ENCODE peak calls at places on chromosome 3, in six cellular contexts. One of them, this sample, is unnamed.

GRCh38 chr3:124429129-124429815 is 301.0 kb upstream of the UMPS start:
- DNase-seq in psoas muscle: no peak
- DNase-seq in thyroid gland: no peak
- DNase-seq in fibroblast of lung: peak; percentile 69
- DNase-seq in endodermal cell: no peak
- DNase-seq in stomach: no peak
- DNase-seq in this sample: no peak

GRCh38 chr3:170471149-170471548 is 52.5 kb downstream of the CLDN11 start:
- DNase-seq in psoas muscle: no peak
- DNase-seq in thyroid gland: no peak
- DNase-seq in fibroblast of lung: peak; percentile 34
- DNase-seq in endodermal cell: no peak
- DNase-seq in stomach: no peak
- DNase-seq in this sample: no peak

GRCh38 chr3:17742837-17743659 is 617 bp upstream of the TBC1D5 start:
- DNase-seq in psoas muscle: no peak
- DNase-seq in thyroid gland: no peak
- DNase-seq in fibroblast of lung: no peak
- DNase-seq in endodermal cell: no peak
- DNase-seq in stomach: peak; percentile 97
- DNase-seq in this sample: no peak

GRCh38 chr3:145125307-145125706 is 1035.7 kb downstream of the PLOD2 start:
- DNase-seq in psoas muscle: no peak
- DNase-seq in thyroid gland: no peak
- DNase-seq in fibroblast of lung: peak; percentile 56
- DNase-seq in endodermal cell: no peak
- DNase-seq in stomach: no peak
- DNase-seq in this sample: no peak

GRCh38 chr3:39226106-39226741 is 33.8 kb upstream of the XIRP1 start:
- DNase-seq in psoas muscle: no peak
- DNase-seq in thyroid gland: no peak
- DNase-seq in fibroblast of lung: no peak
- DNase-seq in endodermal cell: no peak
- DNase-seq in stomach: no peak
- DNase-seq in this sample: no peak

GRCh38 chr3:129162729-129163579 is 2.1 kb upstream of the ISY1 start:
- DNase-seq in psoas muscle: no peak
- DNase-seq in thyroid gland: no peak
- DNase-seq in fibroblast of lung: no peak
- DNase-seq in endodermal cell: peak; percentile 58
- DNase-seq in stomach: no peak
- DNase-seq in this sample: no peak

GRCh38 chr3:73480187-73480672 is 144.5 kb downstream of the PDZRN3 start:
- DNase-seq in psoas muscle: no peak
- DNase-seq in thyroid gland: peak; percentile 76
- DNase-seq in fibroblast of lung: no peak
- DNase-seq in endodermal cell: no peak
- DNase-seq in stomach: no peak
- DNase-seq in this sample: no peak

GRCh38 chr3:24493951-24494615 is 567 bp downstream of the THRB start:
- DNase-seq in psoas muscle: peak; percentile 86
- DNase-seq in thyroid gland: peak; percentile 69
- DNase-seq in fibroblast of lung: peak; percentile 10
- DNase-seq in endodermal cell: peak; percentile 80
- DNase-seq in stomach: peak; percentile 80
- DNase-seq in this sample: peak; percentile 87

GRCh38 chr3:136428167-136428566 is 178.0 kb downstream of the PCCB start:
- DNase-seq in psoas muscle: no peak
- DNase-seq in thyroid gland: no peak
- DNase-seq in fibroblast of lung: peak; percentile 4
- DNase-seq in endodermal cell: peak; percentile 52
- DNase-seq in stomach: no peak
- DNase-seq in this sample: no peak

GRCh38 chr3:50256978-50257890 is 11.7 kb upstream of the SEMA3B start:
- DNase-seq in psoas muscle: no peak
- DNase-seq in thyroid gland: no peak
- DNase-seq in fibroblast of lung: peak; percentile 30
- DNase-seq in endodermal cell: peak; percentile 92
- DNase-seq in stomach: peak; percentile 66
- DNase-seq in this sample: peak; percentile 77

GRCh38 chr3:13659221-13659969 is 110.5 kb downstream of the FBLN2 start:
- DNase-seq in psoas muscle: no peak
- DNase-seq in thyroid gland: no peak
- DNase-seq in fibroblast of lung: no peak
- DNase-seq in endodermal cell: no peak
- DNase-seq in stomach: no peak
- DNase-seq in this sample: no peak

GRCh38 chr3:36597422-36597821 is 166.9 kb downstream of the DCLK3 start:
- DNase-seq in psoas muscle: no peak
- DNase-seq in thyroid gland: no peak
- DNase-seq in fibroblast of lung: peak; percentile 43
- DNase-seq in endodermal cell: no peak
- DNase-seq in stomach: no peak
- DNase-seq in this sample: no peak

GRCh38 chr3:82165266-82165665 is 403.8 kb upstream of the GBE1 start:
- DNase-seq in psoas muscle: no peak
- DNase-seq in thyroid gland: no peak
- DNase-seq in fibroblast of lung: no peak
- DNase-seq in endodermal cell: no peak
- DNase-seq in stomach: no peak
- DNase-seq in this sample: no peak

GRCh38 chr3:115245437-115245836 is 98.3 kb upstream of the ZBTB20 start:
- DNase-seq in psoas muscle: peak; percentile 21
- DNase-seq in thyroid gland: no peak
- DNase-seq in fibroblast of lung: peak; percentile 98
- DNase-seq in endodermal cell: no peak
- DNase-seq in stomach: no peak
- DNase-seq in this sample: no peak

GRCh38 chr3:141151439-141151838 is 80.2 kb upstream of the PXYLP1 start:
- DNase-seq in psoas muscle: peak; percentile 29
- DNase-seq in thyroid gland: no peak
- DNase-seq in fibroblast of lung: peak; percentile 38
- DNase-seq in endodermal cell: no peak
- DNase-seq in stomach: no peak
- DNase-seq in this sample: no peak

GRCh38 chr3:105526349-105527111 is 159.8 kb downstream of the ALCAM start:
- DNase-seq in psoas muscle: no peak
- DNase-seq in thyroid gland: no peak
- DNase-seq in fibroblast of lung: peak; percentile 73
- DNase-seq in endodermal cell: no peak
- DNase-seq in stomach: no peak
- DNase-seq in this sample: no peak

GRCh38 chr3:184602406-184603155 is 41.0 kb downstream of the EPHB3 start:
- DNase-seq in psoas muscle: no peak
- DNase-seq in thyroid gland: no peak
- DNase-seq in fibroblast of lung: no peak
- DNase-seq in endodermal cell: peak; percentile 74
- DNase-seq in stomach: no peak
- DNase-seq in this sample: no peak
- H3K27me3 ChIP-seq in psoas muscle: peaks cover 42% of the 10 kb centered on the region
- H3K27me3 ChIP-seq in thyroid gland: peaks cover 6% of the 10 kb centered on the region
- H3K27me3 ChIP-seq in fibroblast of lung: peaks cover 43% of the 10 kb centered on the region
- H3K27me3 ChIP-seq in endodermal cell: peaks cover 22% of the 10 kb centered on the region
- H3K27me3 ChIP-seq in stomach: no peaks in the 10 kb centered on the region
- H3K27me3 ChIP-seq in this sample: no peaks in the 10 kb centered on the region

DNA sequence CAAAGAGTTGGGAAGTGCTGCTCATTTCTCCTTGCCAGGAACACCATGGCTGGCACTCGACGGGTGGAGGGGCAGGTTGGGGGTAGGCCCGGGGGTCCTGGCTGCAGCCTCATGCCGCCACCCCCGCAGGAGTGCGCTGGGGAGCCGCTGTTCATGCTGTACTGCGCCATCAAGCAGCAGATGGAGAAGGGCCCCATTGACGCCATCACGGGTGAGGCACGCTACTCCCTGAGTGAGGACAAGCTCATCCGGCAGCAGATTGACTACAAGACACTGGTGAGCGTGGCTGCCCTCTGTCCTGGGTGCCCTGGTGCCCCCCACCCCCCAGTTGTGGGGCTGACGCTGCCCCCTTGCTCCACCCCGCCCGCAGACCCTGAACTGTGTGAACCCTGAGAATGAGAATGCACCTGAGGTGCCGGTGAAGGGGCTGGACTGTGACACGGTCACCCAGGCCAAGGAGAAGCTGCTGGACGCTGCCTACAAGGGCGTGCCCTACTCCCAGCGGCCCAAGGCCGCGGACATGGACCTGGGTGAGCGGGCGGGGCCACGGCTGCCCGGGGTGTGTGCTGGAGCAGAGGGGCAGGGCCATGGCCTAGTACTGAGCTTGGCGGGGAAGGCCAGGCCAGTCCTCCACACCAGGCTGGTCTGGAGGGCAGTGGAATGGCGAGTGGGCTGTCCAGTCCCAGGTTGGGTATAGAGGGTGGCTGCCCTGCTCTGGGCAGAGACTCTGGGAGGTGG is 45.1 kb downstream of the PLXNA1 start:
- DNase-seq in psoas muscle: no peak
- DNase-seq in thyroid gland: no peak
- DNase-seq in fibroblast of lung: no peak
- DNase-seq in endodermal cell: no peak
- DNase-seq in stomach: peak; percentile 56
- DNase-seq in this sample: no peak
- H3K4me3 ChIP-seq in psoas muscle: no peak overlapping the region
- H3K4me3 ChIP-seq in thyroid gland: no peak overlapping the region
- H3K4me3 ChIP-seq in fibroblast of lung: no peak overlapping the region
- H3K4me3 ChIP-seq in endodermal cell: no peak overlapping the region
- H3K4me3 ChIP-seq in stomach: no peak overlapping the region
- H3K4me3 ChIP-seq in this sample: no peak overlapping the region

GRCh38 chr3:112773-113172 is 83.8 kb upstream of the CHL1 start:
- DNase-seq in psoas muscle: no peak
- DNase-seq in thyroid gland: no peak
- DNase-seq in fibroblast of lung: no peak
- DNase-seq in endodermal cell: no peak
- DNase-seq in stomach: no peak
- DNase-seq in this sample: no peak
- H3K9me3 ChIP-seq in psoas muscle: no peaks in the 10 kb centered on the region
- H3K9me3 ChIP-seq in thyroid gland: no peaks in the 10 kb centered on the region
- H3K9me3 ChIP-seq in fibroblast of lung: no peaks in the 10 kb centered on the region
- H3K9me3 ChIP-seq in endodermal cell: peaks cover 75% of the 10 kb centered on the region
- H3K9me3 ChIP-seq in stomach: no peaks in the 10 kb centered on the region
- H3K9me3 ChIP-seq in this sample: no peaks in the 10 kb centered on the region

DNA sequence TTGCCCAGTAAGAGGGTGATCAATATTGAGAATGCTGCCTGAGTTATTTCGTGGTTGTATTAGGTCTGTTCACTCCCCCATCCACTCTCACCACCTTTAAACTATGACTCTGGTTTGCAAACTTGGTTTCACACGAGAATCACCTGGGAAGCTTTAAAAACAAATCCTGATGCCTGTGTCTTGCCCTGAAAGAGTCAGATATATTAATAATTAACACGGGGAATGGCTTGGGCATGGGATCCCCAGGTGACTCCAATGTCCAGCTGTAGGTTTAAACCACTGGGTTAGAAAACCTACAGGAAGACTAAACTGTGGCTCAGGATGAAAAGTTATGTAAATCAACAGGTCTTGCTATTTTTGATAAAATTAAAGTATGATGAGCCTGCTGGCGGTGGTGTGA is 118.9 kb upstream of the ADAMTS9 start:
- DNase-seq in psoas muscle: no peak
- DNase-seq in thyroid gland: no peak
- DNase-seq in fibroblast of lung: no peak
- DNase-seq in endodermal cell: no peak
- DNase-seq in stomach: no peak
- DNase-seq in this sample: no peak
- H3K27me3 ChIP-seq in psoas muscle: no peaks in the 10 kb centered on the region
- H3K27me3 ChIP-seq in thyroid gland: no peaks in the 10 kb centered on the region
- H3K27me3 ChIP-seq in fibroblast of lung: no peaks in the 10 kb centered on the region
- H3K27me3 ChIP-seq in endodermal cell: no peaks in the 10 kb centered on the region
- H3K27me3 ChIP-seq in stomach: no peaks in the 10 kb centered on the region
- H3K27me3 ChIP-seq in this sample: no peaks in the 10 kb centered on the region

DNA sequence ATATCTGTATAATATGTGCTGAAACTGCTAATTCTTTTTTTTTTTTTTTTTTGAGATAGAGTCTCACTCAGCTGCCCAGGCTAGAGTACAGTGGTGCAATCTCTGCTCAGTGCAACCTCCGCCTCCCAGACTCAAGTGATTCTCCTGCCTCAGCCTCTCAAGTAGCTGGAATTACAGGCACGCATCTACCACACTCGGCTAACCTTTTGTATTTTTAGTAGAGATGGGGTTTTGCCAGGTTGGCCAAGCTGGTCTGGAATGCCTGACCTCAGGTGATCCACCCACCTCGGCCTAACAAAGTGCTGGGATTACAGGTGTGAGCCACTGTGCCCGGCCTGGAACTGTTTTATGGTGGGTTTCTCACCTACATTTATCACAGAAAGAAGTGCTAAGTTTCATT is 307.8 kb upstream of the STT3B start:
- DNase-seq in psoas muscle: no peak
- DNase-seq in thyroid gland: peak; percentile 65
- DNase-seq in fibroblast of lung: no peak
- DNase-seq in endodermal cell: no peak
- DNase-seq in stomach: no peak
- DNase-seq in this sample: no peak
- H3K4me3 ChIP-seq in psoas muscle: no peak overlapping the region
- H3K4me3 ChIP-seq in thyroid gland: no peak overlapping the region
- H3K4me3 ChIP-seq in fibroblast of lung: no peak overlapping the region
- H3K4me3 ChIP-seq in endodermal cell: no peak overlapping the region
- H3K4me3 ChIP-seq in stomach: no peak overlapping the region
- H3K4me3 ChIP-seq in this sample: no peak overlapping the region

GRCh38 chr3:31653464-31653863 is 120.7 kb downstream of the STT3B start:
- DNase-seq in psoas muscle: no peak
- DNase-seq in thyroid gland: no peak
- DNase-seq in fibroblast of lung: no peak
- DNase-seq in endodermal cell: no peak
- DNase-seq in stomach: no peak
- DNase-seq in this sample: no peak

GRCh38 chr3:31652296-31652695 is 119.6 kb downstream of the STT3B start:
- DNase-seq in psoas muscle: no peak
- DNase-seq in thyroid gland: no peak
- DNase-seq in fibroblast of lung: no peak
- DNase-seq in endodermal cell: no peak
- DNase-seq in stomach: no peak
- DNase-seq in this sample: no peak

GRCh38 chr3:31645233-31645632 is 112.5 kb downstream of the STT3B start:
- DNase-seq in psoas muscle: no peak
- DNase-seq in thyroid gland: no peak
- DNase-seq in fibroblast of lung: no peak
- DNase-seq in endodermal cell: no peak
- DNase-seq in stomach: no peak
- DNase-seq in this sample: no peak

GRCh38 chr3:31648286-31648968 is 115.7 kb downstream of the STT3B start:
- DNase-seq in psoas muscle: no peak
- DNase-seq in thyroid gland: no peak
- DNase-seq in fibroblast of lung: no peak
- DNase-seq in endodermal cell: no peak
- DNase-seq in stomach: no peak
- DNase-seq in this sample: no peak
- H3K9me3 ChIP-seq in psoas muscle: peaks cover 47% of the 10 kb centered on the region
- H3K9me3 ChIP-seq in thyroid gland: no peaks in the 10 kb centered on the region
- H3K9me3 ChIP-seq in fibroblast of lung: no peaks in the 10 kb centered on the region
- H3K9me3 ChIP-seq in endodermal cell: peaks cover 91% of the 10 kb centered on the region
- H3K9me3 ChIP-seq in stomach: peaks cover 35% of the 10 kb centered on the region
- H3K9me3 ChIP-seq in this sample: no peaks in the 10 kb centered on the region

This sample was measured in pancreas.